ENCODE peak calls at places on chromosomes 16 and 17, in four cellular contexts. P is cardiac muscle cell, U is colonic mucosa, M is fibroblast of pulmonary artery. F is an unnamed sample.

GRCh38 chr16:89023621-89024511 is 46.9 kb upstream of the CBFA2T3 start:
- DNase-seq in P (no peak), M (no peak), U (no peak), F (no peak)

GRCh38 chr17:51745993-51746392 is 412.5 kb downstream of the CA10 start:
- DNase-seq in P (no peak), M (no peak), U (no peak), F (no peak)

GRCh38 chr17:82599674-82600661 is 48.3 kb downstream of the WDR45B start:
- DNase-seq in M (no peak), U (no peak), P (no peak), F (no peak)

GRCh38 chr16:149024-149675 is 3.3 kb upstream of the HBZ start:
- DNase-seq in M (no peak), P (no peak), U (no peak), F (no peak)

GRCh38 chr16:13999071-13999894 is 71.8 kb upstream of the MRTFB start:
- DNase-seq in M (no peak), U (no peak), P (no peak), F (no peak)

GRCh38 chr16:48911700-48912099 is 301.7 kb upstream of the N4BP1 start:
- DNase-seq in M (no peak), U (no peak), P (peak; percentile 41), F (no peak)

GRCh38 chr17:5585814-5586558 is 1.7 kb upstream of the NLRP1 start:
- DNase-seq in U (no peak), M (no peak), P (no peak), F (no peak)

GRCh38 chr17:81150379-81151038 is 14.8 kb upstream of the PVALEF start:
- DNase-seq in M (no peak), U (no peak), P (no peak), F (no peak)

GRCh38 chr17:63365366-63366237 is 80.5 kb downstream of the CYB561 start:
- DNase-seq in M (peak; percentile 16), U (no peak), P (peak; percentile 5), F (no peak)

GRCh38 chr17:37405955-37406634 is 541 bp downstream of the ACACA start:
- DNase-seq in M (no peak), P (no peak), U (no peak), F (no peak)

GRCh38 chr16:49346459-49346858 is 27.1 kb upstream of the C16orf78 start:
- DNase-seq in P (no peak), U (no peak), M (no peak), F (no peak)

GRCh38 chr17:32261937-32262510 is 3.6 kb upstream of the RHBDL3 start:
- DNase-seq in M (no peak), P (no peak), U (no peak), F (no peak)

GRCh38 chr17:32265896-32266388 is 310 bp downstream of the RHBDL3 start:
- DNase-seq in U (no peak), P (no peak), M (no peak), F (peak; percentile 39)

GRCh38 chr17:32265192-32265895 is at the start of gene RHBDL3:
- DNase-seq in U (no peak), P (peak; percentile 38), M (no peak), F (peak; percentile 58)

GRCh38 chr17:32264823-32265191 is 825 bp upstream of the RHBDL3 start:
- DNase-seq in M (no peak), U (no peak), P (no peak), F (no peak)

DNA sequence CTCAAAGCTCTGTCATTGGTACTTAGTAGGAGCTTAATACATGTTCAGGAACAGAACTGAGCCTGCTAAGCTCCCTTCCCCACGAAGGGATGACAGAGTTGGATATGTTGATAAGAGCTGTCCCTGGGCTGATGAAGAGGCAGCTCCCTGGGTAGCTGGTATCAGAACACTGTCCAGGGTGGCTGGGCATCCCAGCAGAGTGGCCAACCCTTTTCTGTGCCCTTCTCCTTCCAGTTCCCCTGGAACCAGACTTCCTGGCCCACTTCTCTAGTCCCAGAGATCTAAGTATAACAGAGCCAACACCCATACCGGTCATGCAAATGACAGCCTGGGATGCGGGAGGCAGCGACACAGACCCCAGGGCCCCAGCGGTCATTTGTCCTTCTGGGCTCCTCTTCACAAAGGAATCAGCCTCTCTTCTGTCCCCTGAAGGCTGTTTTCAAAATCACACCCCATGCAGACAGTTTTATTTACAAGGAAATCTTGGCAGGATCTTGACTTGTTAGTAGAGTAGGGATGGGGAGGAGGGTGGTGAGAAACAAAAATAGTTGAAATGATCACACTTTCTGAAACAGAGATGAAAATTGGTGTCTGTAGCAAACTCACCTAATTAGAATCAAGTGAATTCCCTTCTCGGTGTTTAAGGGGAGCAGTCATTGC is 1.4 kb upstream of the RHBDL3 start:
- DNase-seq in P (no peak), U (no peak), M (no peak), F (no peak)
- TF ChIP-seq CTCF in P (peak; percentile 18), U (no peak), M (peak; percentile 10), F (no peak)

DNA sequence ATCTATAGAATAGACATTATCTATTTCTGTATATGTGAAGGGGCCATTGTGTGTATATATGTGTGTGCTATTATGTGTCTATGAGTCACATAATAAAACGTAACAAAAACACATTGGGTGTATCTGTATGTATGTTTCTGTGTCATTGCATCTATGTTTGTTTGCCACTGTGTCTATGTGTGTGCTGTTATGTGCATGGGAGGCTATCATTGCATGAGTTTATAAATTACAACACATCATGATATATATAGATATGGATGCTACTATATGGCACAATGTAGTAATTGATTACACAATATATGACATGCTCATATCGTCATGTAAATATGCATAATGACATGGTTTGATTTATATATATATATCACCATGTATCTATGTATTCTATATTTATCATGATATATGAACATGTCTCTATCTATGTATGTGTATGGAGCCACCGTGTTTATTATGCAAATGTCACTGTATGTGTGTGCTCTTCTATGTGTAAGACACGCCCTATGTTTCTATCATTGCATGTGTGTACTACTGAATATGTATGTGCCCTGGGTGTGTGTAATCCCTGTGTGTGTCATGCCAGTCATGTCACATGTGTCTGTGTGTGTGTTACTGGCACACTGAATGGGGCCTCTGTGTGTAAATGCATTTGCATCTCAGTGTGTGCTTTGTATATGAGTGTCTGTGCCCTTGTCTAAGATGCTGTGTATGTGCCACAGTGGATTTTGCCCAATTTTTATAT is 1.4 kb upstream of the TSPOAP1 start:
- DNase-seq in M (no peak), U (no peak), P (no peak), F (no peak)
- H3K4me3 ChIP-seq in M (no peak overlapping the region), U (peak overlapping the region; percentile 48), P (no peak overlapping the region), F (no peak overlapping the region)

DNA sequence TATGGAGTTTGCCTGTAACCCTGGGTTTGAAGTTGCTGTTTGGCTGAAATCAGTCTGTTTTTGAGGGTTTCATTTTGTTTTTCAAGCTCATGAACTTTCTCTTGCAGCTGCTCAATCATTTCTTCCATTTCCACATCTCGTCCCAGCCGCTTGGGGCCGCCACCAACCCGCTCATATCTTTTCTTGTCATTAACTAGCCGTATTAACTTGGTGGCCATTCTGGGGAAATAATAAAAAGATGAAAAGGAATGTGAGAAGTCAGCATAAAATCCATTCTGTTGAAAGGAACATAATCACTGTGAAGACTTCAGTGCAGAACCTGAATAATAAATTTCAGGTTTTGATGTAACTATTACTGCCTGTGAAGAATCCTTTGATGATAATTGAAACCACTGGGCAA is 11.5 kb downstream of the RPGRIP1L start:
- DNase-seq in P (peak; percentile 49), M (peak; percentile 41), U (no peak), F (no peak)
- TF ChIP-seq CTCF in P (peak; percentile 48), M (peak; percentile 32), U (no peak), F (no peak)

DNA sequence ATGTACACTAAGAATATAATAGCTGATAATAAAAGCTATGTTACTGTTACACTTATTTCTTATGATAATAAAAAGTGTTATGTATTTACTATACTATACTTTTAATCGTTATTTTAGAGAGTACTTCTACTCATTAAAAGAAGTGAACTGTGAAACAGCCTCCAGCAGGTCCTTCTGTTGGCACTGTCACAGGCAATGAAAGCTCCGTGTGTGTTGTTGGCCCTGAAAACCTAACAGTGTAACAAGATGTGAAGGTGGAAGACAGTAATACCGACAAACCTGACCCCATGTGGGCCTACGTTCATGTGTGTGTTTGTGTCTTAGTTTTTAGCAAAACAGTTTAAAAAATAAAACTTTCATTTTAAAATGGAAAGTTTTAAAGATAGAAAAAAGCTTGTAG is 91.8 kb downstream of the STH start:
- DNase-seq in M (no peak), P (no peak), U (no peak), F (no peak)
- H3K4me3 ChIP-seq in M (no peak overlapping the region), P (no peak overlapping the region), U (no peak overlapping the region), F (no peak overlapping the region)